ENCODE peak calls at places on chromosomes 5 and 9, in five cellular contexts. V is substantia nigra, P is hypothalamus, A is RPMI7951, L is posterior cingulate gyrus. K is an unnamed sample.
A peak's percentile ranks its signal among the peaks of the same experiment; 100 is the strongest.

GRCh38 chr9:137579259-137579604 is 507 bp upstream of the DPH7 start:
- DNase-seq in V (no peak), P (no peak), A (no peak), L (no peak), K (no peak)

GRCh38 chr9:95029251-95029650 is 288.3 kb downstream of the FANCC start:
- DNase-seq in V (no peak), P (no peak), A (no peak), L (no peak), K (no peak)

GRCh38 chr9:79600466-79600865 is 28.7 kb downstream of the TLE4 start:
- DNase-seq in V (no peak), P (no peak), A (no peak), L (no peak), K (no peak)

GRCh38 chr9:90024419-90024818 is 419.6 kb downstream of the GADD45G start:
- DNase-seq in V (no peak), P (no peak), A (no peak), L (no peak), K (no peak)

GRCh38 chr9:115117999-115118470 is at the start of gene TNC:
- DNase-seq in V (peak; percentile 11), P (peak; percentile 17), A (peak; percentile 94), L (peak; percentile 24), K (no peak)

GRCh38 chr5:159560073-159560472 is 229.8 kb upstream of the IL12B start:
- DNase-seq in V (no peak), P (no peak), A (no peak), L (no peak), K (no peak)

GRCh38 chr5:14720236-14720923 is 55.9 kb downstream of the OTULIN start:
- DNase-seq in V (no peak), P (no peak), A (peak; percentile 59), L (no peak), K (no peak)

GRCh38 chr5:146897061-146897460 is 18.5 kb upstream of the PPP2R2B start:
- DNase-seq in V (no peak), P (no peak), A (no peak), L (no peak), K (no peak)

GRCh38 chr5:160315968-160316367 is 3.6 kb upstream of the CCNJL start:
- DNase-seq in V (no peak), P (no peak), A (peak; percentile 64), L (no peak), K (no peak)

GRCh38 chr5:158910782-158911692 is 188.7 kb downstream of the EBF1 start:
- DNase-seq in V (no peak), P (no peak), A (no peak), L (no peak), K (no peak)

GRCh38 chr5:95283761-95284511 is 958 bp downstream of the MCTP1 start:
- DNase-seq in V (no peak), P (no peak), A (peak; percentile 2), L (peak; percentile 23), K (no peak)

GRCh38 chr5:130963798-130964197 is 201.3 kb downstream of the HINT1 start:
- DNase-seq in V (no peak), P (no peak), A (no peak), L (no peak), K (no peak)

GRCh38 chr5:181190711-181191525 is 14.1 kb downstream of the TRIM7 start:
- DNase-seq in V (no peak), P (no peak), A (no peak), L (peak; percentile 40), K (no peak)

GRCh38 chr9:130715270-130716077 is 21.9 kb downstream of the EXOSC2 start:
- DNase-seq in V (no peak), P (no peak), A (no peak), L (no peak), K (no peak)

GRCh38 chr5:170660531-170660930 is 123.0 kb upstream of the GABRP start:
- DNase-seq in V (no peak), P (no peak), A (no peak), L (no peak), K (no peak)